ENCODE peak calls at places on chromosomes 12 and 14, in five cellular contexts. R is H1, M is K562, Z is HepG2, T is GM12878. V is an unnamed sample.
A peak's percentile ranks its signal among the peaks of the same experiment; 100 is the strongest.

GRCh38 chr12:122837306-122838265 is 2.3 kb downstream of the HIP1R start:
- DNase-seq in M (peak; percentile 29), Z (peak; percentile 57), T (no peak), R (no peak), V (no peak)

GRCh38 chr14:70000601-70001000 is 121.4 kb downstream of the SMOC1 start:
- DNase-seq in R (no peak), M (no peak), T (no peak), Z (no peak), V (no peak)

GRCh38 chr14:37051680-37052079 is 120.7 kb downstream of the SLC25A21 start:
- DNase-seq in Z (no peak), T (no peak), R (no peak), M (no peak), V (peak; percentile 12)

GRCh38 chr14:34554540-34555250 is 15.2 kb upstream of the EAPP start:
- DNase-seq in R (no peak), T (no peak), M (peak; percentile 16), Z (no peak), V (no peak)

GRCh38 chr12:120977531-120978295 is 630 bp upstream of the HNF1A start:
- DNase-seq in R (no peak), T (no peak), Z (no peak), M (no peak), V (no peak)

GRCh38 chr14:71437870-71438269 is 494.4 kb upstream of the RGS6 start:
- DNase-seq in Z (no peak), M (no peak), T (no peak), R (no peak), V (no peak)

GRCh38 chr12:464484-465267 is 4.9 kb downstream of the B4GALNT3 start:
- DNase-seq in Z (no peak), M (no peak), T (no peak), R (no peak), V (no peak)

GRCh38 chr14:98290596-98290995 is 981.4 kb downstream of the BCL11B start:
- DNase-seq in M (no peak), T (no peak), Z (no peak), R (no peak), V (no peak)

GRCh38 chr12:6551496-6552139 is 4.2 kb downstream of the IFFO1 start:
- DNase-seq in R (no peak), M (no peak), T (no peak), Z (no peak), V (no peak)

GRCh38 chr14:60722836-60723217 is 1.3 kb downstream of the SIX4 start:
- DNase-seq in Z (no peak), R (no peak), T (no peak), M (peak; percentile 41), V (peak; percentile 60)

GRCh38 chr14:22721213-22721612 is 45.3 kb upstream of the OXA1L start:
- DNase-seq in M (no peak), R (no peak), T (no peak), Z (no peak), V (no peak)

GRCh38 chr12:104137175-104137901 is 672 bp downstream of the NFYB start:
- DNase-seq in M (peak; percentile 57), Z (peak; percentile 47), T (peak; percentile 7), R (no peak), V (peak; percentile 36)

GRCh38 chr12:82627799-82628198 is 58.9 kb upstream of the TMTC2 start:
- DNase-seq in T (no peak), M (no peak), Z (peak; percentile 21), R (no peak), V (no peak)

GRCh38 chr12:49482095-49483051 is 56.5 kb upstream of the KCNH3 start:
- DNase-seq in R (no peak), M (no peak), T (no peak), Z (peak; percentile 17), V (no peak)

GRCh38 chr12:44286336-44286735 is 450.5 kb downstream of the TMEM117 start:
- DNase-seq in R (no peak), Z (no peak), M (no peak), T (no peak), V (no peak)

GRCh38 chr14:78424311-78424710 is 254.1 kb downstream of the NRXN3 start:
- DNase-seq in M (no peak), Z (no peak), T (no peak), R (no peak), V (no peak)

GRCh38 chr12:69056743-69057515 is 124.0 kb upstream of the CPM start:
- DNase-seq in T (no peak), Z (no peak), R (no peak), M (no peak), V (no peak)

GRCh38 chr12:121789800-121790748 is 3.4 kb downstream of the RHOF start:
- DNase-seq in M (no peak), Z (no peak), T (peak; percentile 70), R (no peak), V (no peak)

GRCh38 chr12:12645485-12645884 is 33.8 kb downstream of the CREBL2 start:
- DNase-seq in R (no peak), T (no peak), M (peak; percentile 35), Z (peak; percentile 64), V (no peak)

GRCh38 chr14:73100334-73100733 is 36.0 kb upstream of the PSEN1 start:
- DNase-seq in Z (no peak), M (no peak), R (no peak), T (no peak), V (no peak)

GRCh38 chr14:69880851-69881250 is 1.6 kb downstream of the SMOC1 start:
- DNase-seq in T (no peak), Z (no peak), M (no peak), R (no peak), V (no peak)

GRCh38 chr12:78887008-78887407 is 22.4 kb downstream of the SYT1 start:
- DNase-seq in M (no peak), T (no peak), Z (peak; percentile 2), R (no peak), V (no peak)

GRCh38 chr12:40016960-40017359 is 88.9 kb downstream of the SLC2A13 start:
- DNase-seq in Z (no peak), R (no peak), M (peak; percentile 16), T (no peak), V (no peak)

GRCh38 chr12:123897221-123897620 is 75.4 kb downstream of the CCDC92 start:
- DNase-seq in M (no peak), T (no peak), Z (no peak), R (no peak), V (no peak)
- TF ChIP-seq ATF2 in M (no peak), T (no peak), Z (no peak), R (no peak), V (no peak)

DNA sequence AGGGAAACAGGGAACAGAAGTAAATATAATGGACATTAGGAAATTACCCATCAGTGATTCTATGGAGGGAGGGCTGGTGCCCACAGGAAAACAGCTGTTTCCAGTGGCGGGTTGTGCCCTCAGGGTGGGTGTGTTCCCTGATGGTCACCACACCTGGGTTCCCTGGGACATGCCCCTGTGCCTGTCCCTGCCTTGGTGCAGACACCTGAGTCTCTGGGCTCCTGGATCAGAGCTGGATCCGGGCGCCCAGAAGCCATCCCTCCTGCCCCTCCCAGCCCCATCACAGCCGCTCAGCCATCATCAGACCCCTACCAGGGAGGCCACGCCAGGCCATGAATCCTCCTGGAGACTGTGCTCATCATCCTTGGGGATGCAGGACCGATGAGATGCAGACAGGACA is 307.2 kb upstream of the SFSWAP start:
- DNase-seq in Z (no peak), T (no peak), R (no peak), M (no peak), V (no peak)
- TF ChIP-seq ATF2 in Z (no peak), T (no peak), R (no peak), M (no peak), V (no peak)

GRCh38 chr12:100216337-100216736 is 15.7 kb downstream of the ACTR6 start:
- DNase-seq in Z (no peak), R (no peak), M (no peak), T (no peak), V (no peak)

GRCh38 chr12:100211698-100212097 is 11.1 kb downstream of the ACTR6 start:
- DNase-seq in Z (no peak), R (no peak), M (no peak), T (no peak), V (no peak)

GRCh38 chr12:100215209-100215608 is 14.6 kb downstream of the ACTR6 start:
- DNase-seq in Z (no peak), T (no peak), R (no peak), M (no peak), V (no peak)

GRCh38 chr12:100213016-100213891 is 12.6 kb downstream of the ACTR6 start:
- DNase-seq in T (no peak), M (no peak), Z (peak; percentile 52), R (no peak), V (no peak)

DNA sequence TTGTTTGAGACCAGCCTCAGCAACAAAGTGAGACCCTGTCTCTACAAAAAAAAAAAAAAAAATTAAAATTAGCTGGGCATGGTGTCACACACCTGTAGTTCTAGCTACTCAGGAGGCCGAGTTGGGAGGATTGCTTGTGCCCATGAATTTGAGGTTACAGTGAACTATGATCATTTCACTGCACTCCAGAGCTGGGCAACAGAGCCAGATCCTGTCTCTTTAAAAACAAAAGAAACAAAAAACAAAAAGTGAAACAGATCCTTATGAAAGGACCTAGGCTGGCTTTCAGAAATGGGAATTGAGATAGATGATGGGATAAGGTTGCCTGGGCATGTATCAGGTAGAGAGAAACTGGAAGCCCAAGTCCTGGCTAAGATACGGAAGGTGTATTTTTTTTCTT is 13.9 kb downstream of the ACTR6 start:
- DNase-seq in T (no peak), M (no peak), R (no peak), Z (no peak), V (no peak)
- TF ChIP-seq ATF2 in T (no peak), M (no peak), R (no peak), Z (no peak), V (no peak)

GRCh38 chr12:8609061-8609570 is 3.5 kb downstream of the AICDA start:
- DNase-seq in Z (peak; percentile 28), T (no peak), M (peak; percentile 32), R (no peak), V (peak; percentile 33)
- TF ChIP-seq ATF2 in Z (no peak), T (no peak), M (no peak), R (no peak), V (no peak)

GRCh38 chr12:123983822-123984485 is 10.9 kb downstream of the ZNF664 start:
- DNase-seq in Z (peak; percentile 74), R (no peak), M (peak; percentile 76), T (no peak), V (peak; percentile 29)
- TF ChIP-seq ATF2 in Z (no peak), R (no peak), M (no peak), T (no peak), V (no peak)

GRCh38 chr14:99955826-99956455 is 109.3 kb upstream of the EVL start:
- DNase-seq in M (no peak), Z (no peak), R (no peak), T (no peak), V (no peak)
- TF ChIP-seq ATF2 in M (no peak), Z (no peak), R (no peak), T (no peak), V (no peak)

GRCh38 chr14:100147691-100148464 is 11.6 kb downstream of the DEGS2 start:
- DNase-seq in M (no peak), R (no peak), Z (no peak), T (no peak), V (no peak)

GRCh38 chr14:100146548-100147091 is 12.8 kb downstream of the DEGS2 start:
- DNase-seq in T (no peak), Z (no peak), R (no peak), M (no peak), V (no peak)

GRCh38 chr14:100145682-100146464 is 13.6 kb downstream of the DEGS2 start:
- DNase-seq in T (no peak), R (no peak), M (no peak), Z (no peak), V (no peak)

GRCh38 chr14:100148837-100149731 is 10.4 kb downstream of the DEGS2 start:
- DNase-seq in M (no peak), T (no peak), R (no peak), Z (no peak), V (no peak)

GRCh38 chr14:100147181-100147631 is 12.2 kb downstream of the DEGS2 start:
- DNase-seq in R (no peak), M (no peak), Z (no peak), T (no peak), V (no peak)
- TF ChIP-seq ATF2 in R (no peak), M (no peak), Z (no peak), T (no peak), V (no peak)

V was measured in WTC11.